ENCODE peak calls at places on chromosomes 2 and 18, in nine cellular contexts. I is kidney, T is MCF 10A, X is epithelial cell of esophagus, C is NB4, W is BJ, P is HFFc6, D is IMR-90, G is astrocyte of the spinal cord. A is an unnamed sample.

GRCh38 chr2:69645926-69646325 is 2.4 kb upstream of the AAK1 start:
- DNase-seq in T (no peak), C (no peak), W (no peak), D (no peak), X (no peak), P (no peak), I (no peak), G (no peak), A (no peak)

GRCh38 chr2:215542690-215543089 is 106.8 kb upstream of the FN1 start:
- DNase-seq in P (no peak), T (no peak), W (no peak), G (no peak), I (no peak), C (no peak), X (peak; percentile 13), D (no peak), A (no peak)

GRCh38 chr2:43848174-43848573 is 9.4 kb downstream of the ABCG8 start:
- DNase-seq in C (no peak), D (peak; percentile 29), G (no peak), W (no peak), X (peak; percentile 16), T (no peak), I (no peak), P (peak; percentile 13), A (peak; percentile 16)

GRCh38 chr18:53534695-53535094 is 689.8 kb downstream of the MBD2 start:
- DNase-seq in D (no peak), T (peak; percentile 60), G (no peak), C (no peak), I (no peak), P (no peak), W (no peak), X (peak; percentile 10), A (no peak)

GRCh38 chr2:180733330-180733729 is 247.1 kb upstream of the UBE2E3 start:
- DNase-seq in T (no peak), P (no peak), C (no peak), D (no peak), G (no peak), I (no peak), W (no peak), X (no peak), A (no peak)

GRCh38 chr2:236794074-236794473 is 224.4 kb downstream of the ACKR3 start:
- DNase-seq in T (no peak), W (no peak), D (peak; percentile 8), C (no peak), I (no peak), X (peak; percentile 59), G (no peak), P (no peak), A (no peak)

GRCh38 chr2:19312949-19313348 is 45.5 kb downstream of the OSR1 start:
- DNase-seq in T (peak; percentile 49), G (peak; percentile 43), W (no peak), D (peak; percentile 56), I (no peak), X (peak; percentile 39), P (peak; percentile 46), C (peak; percentile 30), A (peak; percentile 18)

GRCh38 chr2:162265666-162266467 is 22.6 kb upstream of the FAP start:
- DNase-seq in C (no peak), I (no peak), G (peak; percentile 9), T (no peak), D (no peak), P (no peak), W (no peak), X (no peak), A (no peak)

GRCh38 chr18:44651453-44651852 is 29.2 kb upstream of the SETBP1 start:
- DNase-seq in X (peak; percentile 66), G (peak; percentile 72), W (peak; percentile 18), C (no peak), T (peak; percentile 73), D (peak; percentile 54), P (peak; percentile 33), I (no peak), A (no peak)

GRCh38 chr2:230861564-230862255 is 3.0 kb upstream of the ITM2C start:
- DNase-seq in P (no peak), I (no peak), T (no peak), C (no peak), W (no peak), G (no peak), D (no peak), X (no peak), A (no peak)

GRCh38 chr2:228318218-228318617 is 136.7 kb upstream of the SPHKAP start:
- DNase-seq in T (peak; percentile 73), P (peak; percentile 43), G (peak; percentile 8), W (no peak), C (peak; percentile 39), D (no peak), I (no peak), X (peak; percentile 11), A (no peak)

GRCh38 chr2:82007051-82007664 is 1702.6 kb upstream of the LRRTM1 start:
- DNase-seq in C (no peak), X (peak; percentile 7), I (no peak), P (no peak), G (no peak), T (no peak), D (no peak), W (no peak), A (no peak)

GRCh38 chr2:219997341-219997851 is 370.0 kb downstream of the SLC4A3 start:
- DNase-seq in P (no peak), T (peak; percentile 45), W (no peak), G (peak; percentile 55), D (peak; percentile 29), I (peak; percentile 78), C (peak; percentile 63), X (peak; percentile 61), A (no peak)

GRCh38 chr2:220000080-220000479 is 372.6 kb downstream of the SLC4A3 start:
- DNase-seq in T (no peak), P (no peak), X (no peak), W (no peak), C (no peak), D (peak; percentile 23), I (no peak), G (no peak), A (no peak)

GRCh38 chr2:219998099-219998498 is 370.7 kb downstream of the SLC4A3 start:
- DNase-seq in C (no peak), P (peak; percentile 8), X (no peak), W (no peak), G (no peak), T (no peak), I (no peak), D (no peak), A (no peak)

GRCh38 chr2:220000586-220000985 is 373.2 kb downstream of the SLC4A3 start:
- DNase-seq in G (no peak), P (no peak), C (no peak), X (no peak), W (no peak), D (no peak), I (no peak), T (no peak), A (no peak)

DNA sequence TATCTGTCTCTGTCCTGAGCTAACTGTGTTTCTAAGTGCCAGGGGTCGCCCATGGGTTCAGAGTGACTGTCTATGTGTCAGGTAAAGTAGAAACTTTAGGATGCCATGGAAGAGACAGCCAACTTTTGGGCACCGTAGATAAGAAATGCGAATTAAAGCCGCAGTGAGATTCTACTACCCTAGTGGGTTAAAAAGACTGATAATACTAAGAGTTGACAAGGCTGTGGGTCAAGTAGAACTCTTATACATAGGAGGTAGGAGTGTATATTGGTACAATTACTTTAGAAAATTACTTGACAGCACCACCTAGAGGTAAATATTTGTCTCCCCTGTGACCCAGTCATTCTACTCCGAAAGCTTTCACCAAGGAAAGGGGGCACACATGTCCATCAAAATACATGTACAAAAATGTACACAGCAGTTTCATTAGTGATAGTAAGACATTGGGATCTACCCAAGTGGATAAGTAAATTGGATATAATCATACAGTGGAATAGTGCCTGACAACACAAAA is 371.3 kb downstream of the SLC4A3 start:
- DNase-seq in D (no peak), T (no peak), C (peak; percentile 13), W (no peak), G (no peak), X (no peak), I (no peak), P (no peak), A (no peak)
- TF ChIP-seq CTCF in D (no peak), T (no peak), C (peak; percentile 13), W (peak; percentile 7), G (no peak), X (no peak), I (no peak), P (peak; percentile 49), A (no peak)

DNA sequence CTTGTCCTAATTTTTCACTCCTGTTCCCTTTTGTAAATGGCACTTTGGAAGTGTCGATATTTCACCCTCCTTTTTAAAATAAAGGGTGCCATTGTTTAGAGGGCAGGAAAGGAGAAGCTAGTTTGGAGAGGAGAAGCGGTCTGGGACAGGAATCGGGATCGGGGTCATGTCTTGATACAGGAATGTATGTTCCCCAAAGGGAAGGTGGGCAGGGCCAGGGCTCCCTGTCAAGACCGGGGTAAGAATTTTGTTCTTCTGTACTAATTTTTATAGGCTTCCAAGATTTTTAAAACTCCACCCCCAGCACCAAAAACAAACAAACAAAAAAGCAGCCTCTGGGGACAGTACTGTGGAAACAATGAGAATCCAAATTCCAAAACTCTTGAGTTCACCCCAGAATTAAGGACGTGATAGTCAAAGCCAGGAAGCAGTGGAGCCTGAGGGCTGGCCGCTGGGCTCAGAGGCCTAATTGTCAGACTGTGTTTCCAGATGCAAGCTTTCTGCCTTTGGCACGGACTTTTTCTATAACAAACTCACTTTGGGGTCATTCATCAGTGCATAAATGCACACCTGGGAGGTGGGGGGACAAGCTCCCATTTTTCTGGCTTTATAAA is 250.4 kb upstream of the SIX2 start:
- DNase-seq in T (no peak), P (no peak), G (no peak), D (no peak), X (no peak), C (no peak), W (no peak), I (no peak), A (no peak)
- TF ChIP-seq CTCF in T (no peak), P (no peak), G (no peak), D (no peak), X (no peak), C (no peak), W (no peak), I (no peak), A (no peak)

DNA sequence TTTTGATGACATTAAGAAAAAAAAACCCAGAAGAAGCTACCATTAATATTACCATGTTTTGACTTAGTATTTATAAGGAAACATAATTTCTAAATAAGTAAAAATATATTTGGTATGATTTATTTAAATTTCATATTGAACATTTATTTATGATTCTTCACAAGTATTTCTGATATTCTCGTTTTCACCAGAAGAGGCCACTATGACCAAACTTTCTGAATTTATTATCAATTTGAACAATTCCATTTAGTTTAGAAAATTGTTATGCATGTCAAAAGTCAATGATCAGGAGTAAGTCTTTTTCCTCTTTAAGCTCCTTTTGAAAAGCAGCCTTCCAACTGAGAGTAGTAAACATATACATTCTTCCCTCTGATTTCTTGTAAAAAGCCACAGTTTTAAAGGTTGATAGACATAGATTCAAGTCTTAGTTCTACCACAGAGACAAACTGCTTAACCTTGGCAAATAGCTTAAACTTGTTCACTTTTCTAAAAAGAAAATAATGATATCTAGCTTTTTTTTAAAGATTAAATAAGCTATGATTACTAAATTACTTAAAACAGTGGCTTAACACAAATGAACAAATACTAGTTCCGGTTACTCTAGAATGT is 329.9 kb downstream of the TRIB2 start:
- DNase-seq in D (peak; percentile 24), I (no peak), G (peak; percentile 34), T (peak; percentile 20), W (no peak), X (peak; percentile 31), C (peak; percentile 22), P (peak; percentile 8), A (no peak)
- TF ChIP-seq CTCF in D (peak; percentile 53), I (peak; percentile 11), G (peak; percentile 27), T (peak; percentile 46), W (peak; percentile 26), X (peak; percentile 32), C (no peak), P (peak; percentile 77), A (peak; percentile 21)

GRCh38 chr2:1729264-1729663 is 15.1 kb downstream of the PXDN start:
- DNase-seq in W (no peak), D (no peak), T (no peak), G (no peak), C (no peak), I (no peak), X (no peak), P (no peak), A (no peak)
- TF ChIP-seq CTCF in W (no peak), D (no peak), T (no peak), G (no peak), C (no peak), I (no peak), X (no peak), P (no peak), A (no peak)

A was measured in GM10248.